ENCODE peak calls at places on chromosomes 6 and 20, in five cellular contexts. S, X, A, F and D are unnamed samples.

GRCh38 chr20:37670426-37670825 is 23.4 kb upstream of the CTNNBL1 start:
- DNase-seq in A (no peak), S (no peak), X (no peak), F (no peak), D (no peak)

GRCh38 chr6:159110013-159110412 is 59.2 kb upstream of the FNDC1 start:
- DNase-seq in A (peak), X (peak), F (peak), S (no peak), D (peak)

GRCh38 chr6:137823826-137824501 is 43.1 kb upstream of the TNFAIP3 start:
- DNase-seq in S (no peak), F (peak), A (peak), X (no peak), D (no peak)

GRCh38 chr6:31907158-31907813 is 5.4 kb upstream of the ZBTB12 start:
- DNase-seq in X (no peak), A (peak), F (peak), S (no peak), D (no peak)

GRCh38 chr6:99514089-99514488 is 1.1 kb downstream of the USP45 start:
- DNase-seq in A (peak), F (peak), S (no peak), X (no peak), D (no peak)

GRCh38 chr20:63520939-63521601 is 505 bp downstream of the PPDPF start:
- DNase-seq in F (peak), A (peak), X (peak), S (no peak), D (peak)

GRCh38 chr6:117169781-117170281 is 95.5 kb upstream of the VGLL2 start:
- DNase-seq in A (peak), X (no peak), S (no peak), F (no peak), D (no peak)

GRCh38 chr20:36526521-36527011 is 14.8 kb upstream of the MYL9 start:
- DNase-seq in S (no peak), A (no peak), X (no peak), F (no peak), D (no peak)

GRCh38 chr6:53704700-53705099 is 39.1 kb upstream of the KLHL31 start:
- DNase-seq in A (no peak), X (no peak), F (no peak), S (no peak), D (no peak)

GRCh38 chr6:22098623-22099022 is 198.2 kb downstream of the PRL start:
- DNase-seq in X (no peak), F (peak), A (peak), S (no peak), D (no peak)

GRCh38 chr20:32612831-32613595 is 27.9 kb upstream of the NOL4L start:
- DNase-seq in X (no peak), S (no peak), F (no peak), A (no peak), D (no peak)

GRCh38 chr20:49612127-49612738 is 44.3 kb upstream of the PTGIS start:
- DNase-seq in X (no peak), S (no peak), A (no peak), F (no peak), D (no peak)

GRCh38 chr20:43911066-43911465 is 3.6 kb upstream of the TOX2 start:
- DNase-seq in F (peak), X (no peak), S (no peak), A (peak), D (no peak)

GRCh38 chr20:9629821-9630220 is 115.4 kb downstream of the LAMP5 start:
- DNase-seq in A (no peak), X (no peak), F (no peak), S (no peak), D (no peak)

GRCh38 chr20:63490416-63490815 is 8.5 kb downstream of the EEF1A2 start:
- DNase-seq in A (no peak), S (no peak), F (no peak), X (no peak), D (peak)

GRCh38 chr20:62055106-62055861 is 10.4 kb downstream of the TAF4 start:
- DNase-seq in F (no peak), A (no peak), X (no peak), S (no peak), D (no peak)

GRCh38 chr6:33209856-33210255 is 1.6 kb downstream of the RING1 start:
- DNase-seq in X (no peak), F (no peak), S (no peak), A (no peak), D (no peak)

GRCh38 chr6:90219168-90219985 is 77.3 kb downstream of the BACH2 start:
- DNase-seq in A (peak), F (peak), X (peak), S (no peak), D (no peak)

DNA sequence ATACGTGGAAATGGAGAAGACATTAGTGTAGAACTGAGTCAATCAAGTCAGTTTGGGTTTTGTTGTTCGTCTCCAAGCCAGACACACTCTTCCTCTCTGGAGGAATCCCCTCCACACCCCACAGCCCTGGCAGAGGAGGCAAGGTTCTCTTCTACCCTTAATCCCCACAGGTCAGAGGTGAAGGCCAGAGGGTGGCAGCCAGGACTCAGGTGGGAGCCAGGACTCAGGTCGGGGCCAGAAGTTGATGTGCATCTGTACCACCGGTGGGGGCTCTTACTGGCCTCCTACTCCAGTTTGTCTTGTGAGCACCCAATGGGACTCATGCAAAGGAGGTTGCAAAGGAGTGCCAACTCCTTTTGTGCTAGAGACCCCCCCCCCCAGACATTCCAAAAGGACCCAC is 126.4 kb downstream of the TBXT start:
- DNase-seq in X (no peak), A (no peak), S (no peak), F (no peak), D (no peak)
- H3K4ac ChIP-seq in X (no peak), A (peak), S (no peak), F (no peak), D (no peak)

DNA sequence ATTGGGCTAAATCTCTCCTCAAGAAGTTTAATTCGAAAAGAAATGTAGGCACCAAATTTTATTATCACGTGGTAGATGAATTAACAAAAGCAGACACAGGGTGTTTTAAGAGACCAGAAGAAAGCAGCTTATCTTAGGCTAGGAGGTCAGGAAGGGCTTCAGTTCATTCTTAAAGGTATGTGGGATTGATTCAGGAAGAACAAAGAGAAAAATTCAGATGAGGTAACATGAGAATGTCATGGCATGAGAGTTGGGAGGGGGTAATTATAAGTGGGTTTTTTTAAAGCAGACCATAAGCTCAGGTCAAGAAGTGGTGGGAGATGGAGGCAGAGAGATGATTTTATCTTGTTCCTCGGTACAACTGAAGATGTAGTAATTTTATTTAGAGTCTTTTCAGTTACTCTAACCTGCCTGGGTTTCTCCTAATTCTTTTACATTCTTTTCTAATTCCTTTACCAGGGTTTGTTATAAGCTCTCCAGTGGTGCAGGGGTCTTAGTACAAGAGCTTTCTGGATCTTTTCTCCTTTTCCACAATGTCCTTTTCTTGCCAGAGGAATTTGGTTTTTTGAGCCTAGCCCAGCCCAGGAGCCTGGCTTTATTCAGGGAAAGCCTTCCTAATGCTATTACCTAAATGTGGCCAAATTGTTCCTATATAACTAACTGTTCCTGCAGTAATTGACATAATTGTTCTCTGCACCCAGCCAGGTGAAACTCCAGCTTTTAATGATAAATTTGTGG is 474.1 kb upstream of the BTBD3 start:
- DNase-seq in X (peak), A (no peak), S (no peak), F (no peak), D (no peak)
- H3K4ac ChIP-seq in X (no peak), A (no peak), S (no peak), F (no peak), D (no peak)

GRCh38 chr6:135251964-135252429 is 70.9 kb downstream of the MYB start:
- DNase-seq in X (no peak), A (peak), S (no peak), F (peak), D (no peak)

GRCh38 chr6:135254471-135254870 is 73.4 kb downstream of the MYB start:
- DNase-seq in S (no peak), F (no peak), A (no peak), X (no peak), D (no peak)

GRCh38 chr6:135250234-135250633 is 69.1 kb downstream of the MYB start:
- DNase-seq in S (no peak), X (no peak), A (no peak), F (no peak), D (no peak)

GRCh38 chr6:135251416-135251815 is 70.3 kb downstream of the MYB start:
- DNase-seq in A (no peak), F (no peak), S (no peak), X (no peak), D (no peak)

DNA sequence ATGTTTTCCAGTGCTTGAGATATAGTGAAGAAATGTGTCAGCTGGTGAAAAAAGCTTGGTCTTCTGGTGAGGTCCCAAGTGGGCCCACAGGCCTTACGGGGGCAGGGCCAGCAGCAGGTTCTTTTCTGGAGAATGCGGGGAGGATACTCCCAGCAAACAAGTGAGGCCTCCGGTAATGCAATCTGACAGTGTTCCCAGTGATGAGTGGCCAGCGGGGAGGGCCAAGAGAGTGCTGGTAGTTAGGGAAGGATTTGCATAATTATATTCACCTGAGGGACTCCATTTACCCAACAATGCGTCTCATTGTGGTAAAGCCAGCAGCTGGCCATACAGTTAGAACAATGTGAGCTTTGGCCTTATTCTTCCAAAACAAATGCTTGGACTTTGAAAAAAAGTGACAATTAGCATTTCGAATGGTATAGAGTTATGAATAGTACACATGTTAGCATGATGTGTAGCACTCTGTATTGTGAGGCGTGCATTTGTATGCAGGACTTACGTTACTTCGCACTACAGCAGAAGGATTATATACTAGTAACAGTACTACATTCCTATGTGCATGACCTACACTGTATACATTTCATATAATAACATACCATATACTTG is 69.7 kb downstream of the MYB start:
- DNase-seq in F (no peak), S (peak), X (peak), A (no peak), D (peak)
- H3K4ac ChIP-seq in F (no peak), S (no peak), X (no peak), A (no peak), D (no peak)

GRCh38 chr20:56391596-56392281 is at the start of gene AURKA:
- DNase-seq in F (no peak), S (no peak), X (no peak), A (peak), D (no peak)
- H3K4ac ChIP-seq in F (peak), S (peak), X (no peak), A (peak), D (no peak)

GRCh38 chr6:42029881-42030280 is 20.4 kb upstream of the TAF8 start:
- DNase-seq in X (no peak), A (no peak), F (no peak), S (no peak), D (no peak)
- H3K4ac ChIP-seq in X (no peak), A (peak), F (no peak), S (no peak), D (no peak)

DNA sequence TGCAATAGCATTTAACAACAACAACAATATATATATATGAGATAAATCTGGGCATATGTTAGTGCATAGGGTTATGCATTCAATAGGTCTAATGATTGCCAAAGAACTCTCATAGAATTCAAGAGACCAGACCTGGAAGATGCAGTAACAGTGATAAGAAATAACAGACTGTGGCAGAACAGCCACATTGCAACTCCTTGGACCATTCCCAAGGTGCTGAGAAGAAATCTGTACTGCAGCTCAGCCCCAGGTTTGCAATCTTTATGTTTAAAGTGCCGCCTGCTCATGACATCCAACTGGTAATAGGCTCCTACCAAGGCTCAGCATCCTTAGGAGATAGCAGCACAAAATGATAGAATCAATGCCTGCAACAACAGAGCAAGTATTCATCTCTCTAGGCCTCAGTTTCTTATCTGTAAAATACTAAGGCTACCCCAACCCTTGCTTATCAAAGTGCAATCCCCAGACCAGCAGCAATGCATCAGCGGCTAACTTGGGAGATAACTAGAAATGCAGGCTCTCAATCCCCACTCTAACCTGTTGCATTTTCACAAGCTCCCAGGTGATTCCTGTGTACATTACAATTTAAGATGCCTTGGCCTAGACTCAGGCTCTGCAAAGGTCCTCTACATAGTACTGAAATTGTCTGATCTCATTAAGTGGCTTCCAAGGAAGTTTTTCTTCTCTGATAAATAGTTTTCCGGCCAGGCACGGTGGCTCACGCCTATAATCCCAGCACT is 30.6 kb upstream of the PIM1 start:
- DNase-seq in A (peak), X (no peak), S (no peak), F (no peak), D (no peak)
- H3K4ac ChIP-seq in A (no peak), X (no peak), S (no peak), F (peak), D (no peak)

DNA sequence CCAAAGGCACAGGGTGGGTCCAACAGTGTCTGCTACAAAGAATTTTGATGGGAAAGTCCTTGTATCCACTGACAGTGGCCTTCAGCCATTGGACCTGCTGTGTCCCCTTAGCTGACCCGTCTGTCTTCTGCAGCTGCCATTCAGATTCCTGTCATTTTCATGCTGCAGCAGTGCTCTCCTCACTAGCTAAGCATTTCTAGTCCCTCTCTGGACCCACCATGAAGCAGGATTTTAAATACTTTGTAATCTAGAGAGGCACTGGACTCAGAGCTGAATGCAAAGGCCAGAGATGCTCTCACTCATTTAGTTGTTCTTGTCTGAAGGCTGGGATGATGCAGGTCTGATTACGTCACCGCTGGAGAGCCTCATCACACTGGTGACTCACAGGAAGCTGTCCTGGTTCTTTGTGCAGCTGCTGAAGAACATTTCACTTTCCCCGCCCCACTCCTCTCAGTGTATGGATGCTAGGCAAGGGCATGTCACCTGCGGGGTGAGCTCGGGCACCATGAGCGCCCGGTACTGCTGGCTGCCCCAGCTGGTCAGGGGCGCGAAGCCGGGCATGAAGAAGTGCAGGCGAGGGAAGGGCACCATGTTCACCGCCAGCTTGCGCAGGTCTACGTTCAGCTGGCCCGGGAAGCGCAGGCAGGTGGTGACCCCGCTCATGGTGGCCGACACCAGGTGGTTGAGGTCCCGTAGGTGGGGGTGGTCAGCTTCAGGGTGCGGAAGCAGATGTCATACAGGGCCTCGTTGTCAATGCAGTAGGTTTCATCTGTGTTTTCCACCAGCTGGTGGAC is 19.4 kb upstream of the TUBB2A start:
- DNase-seq in S (no peak), F (peak), A (peak), X (no peak), D (no peak)
- H3K4ac ChIP-seq in S (no peak), F (no peak), A (no peak), X (no peak), D (no peak)

GRCh38 chr6:6915219-6915618 is 192.5 kb upstream of the RREB1 start:
- DNase-seq in F (no peak), A (no peak), S (no peak), X (no peak), D (no peak)

GRCh38 chr6:6918216-6918983 is 189.4 kb upstream of the RREB1 start:
- DNase-seq in F (peak), A (peak), X (no peak), S (no peak), D (no peak)

GRCh38 chr6:6919173-6919572 is 188.6 kb upstream of the RREB1 start:
- DNase-seq in F (no peak), S (no peak), X (no peak), A (no peak), D (no peak)

GRCh38 chr6:6915813-6916547 is 191.8 kb upstream of the RREB1 start:
- DNase-seq in X (no peak), S (no peak), A (peak), F (peak), D (no peak)

GRCh38 chr6:6916598-6916997 is 191.2 kb upstream of the RREB1 start:
- DNase-seq in F (no peak), A (peak), X (no peak), S (no peak), D (no peak)
- H3K4ac ChIP-seq in F (no peak), A (peak), X (no peak), S (no peak), D (no peak)

GRCh38 chr6:142374090-142374783 is 72.4 kb downstream of the ADGRG6 start:
- DNase-seq in F (no peak), X (no peak), S (no peak), A (peak), D (peak)
- H3K4ac ChIP-seq in F (peak), X (no peak), S (no peak), A (no peak), D (no peak)